ENCODE peak calls at places on chromosomes 13 and 19, in eight cellular contexts. R is tibial artery, E is lung, I is Caco-2, Z is Panc1, T is osteoblast, X is tibial nerve, B is esophagus squamous epithelium. F is an unnamed sample.

GRCh38 chr13:44908266-44908665 is 81.0 kb downstream of the NUFIP1 start:
- DNase-seq in R (no peak), E (no peak), I (no peak), Z (no peak), T (no peak), X (no peak), B (no peak), F (no peak)

GRCh38 chr19:51116736-51117135 is 8.0 kb upstream of the SIGLEC9 start:
- DNase-seq in R (no peak), E (no peak), I (no peak), Z (no peak), T (no peak), X (no peak), B (no peak), F (no peak)

GRCh38 chr13:67951431-67951830 is 721.3 kb upstream of the PCDH9 start:
- DNase-seq in R (no peak), E (no peak), I (no peak), Z (no peak), T (no peak), X (no peak), B (no peak), F (no peak)

GRCh38 chr13:40664100-40665060 is 2.1 kb downstream of the FOXO1 start:
- DNase-seq in R (peak), E (peak), I (peak), Z (no peak), T (peak), X (peak), B (no peak), F (no peak)

GRCh38 chr13:99384468-99384867 is 77.3 kb upstream of the GPR183 start:
- DNase-seq in R (no peak), E (no peak), I (no peak), Z (no peak), T (no peak), X (no peak), B (no peak), F (no peak)

GRCh38 chr19:10769533-10770491 is 51.9 kb downstream of the DNM2 start:
- DNase-seq in R (peak), E (no peak), I (peak), Z (no peak), T (peak), X (peak), B (no peak), F (no peak)

GRCh38 chr19:56839665-56840451 is 668 bp downstream of the PEG3 start:
- DNase-seq in R (peak), E (peak), I (no peak), Z (no peak), T (no peak), X (peak), B (peak), F (no peak)

GRCh38 chr19:43779820-43780219 is 953 bp downstream of the KCNN4 start:
- DNase-seq in R (no peak), E (no peak), I (no peak), Z (no peak), T (peak), X (no peak), B (no peak), F (no peak)

GRCh38 chr13:67238277-67238859 is 8.2 kb upstream of the PCDH9 start:
- DNase-seq in R (no peak), E (no peak), I (peak), Z (no peak), T (peak), X (no peak), B (no peak), F (no peak)

GRCh38 chr19:34120846-34121639 is 51.3 kb upstream of the LSM14A start:
- DNase-seq in R (no peak), E (no peak), I (peak), Z (no peak), T (peak), X (no peak), B (no peak), F (no peak)

GRCh38 chr19:48674921-48675824 is 2.4 kb upstream of the NTN5 start:
- DNase-seq in R (peak), E (peak), I (peak), Z (no peak), T (peak), X (peak), B (peak), F (peak)

GRCh38 chr19:39038098-39038497 is 5.7 kb upstream of the FBXO27 start:
- DNase-seq in R (no peak), E (peak), I (peak), Z (no peak), T (peak), X (no peak), B (no peak), F (no peak)

GRCh38 chr19:53785196-53785889 is 38.8 kb downstream of the NLRP12 start:
- DNase-seq in R (no peak), E (no peak), I (peak), Z (no peak), T (no peak), X (no peak), B (no peak), F (no peak)

GRCh38 chr13:87889241-87889640 is 218.1 kb downstream of the SLITRK5 start:
- DNase-seq in R (no peak), E (no peak), I (no peak), Z (no peak), T (no peak), X (no peak), B (no peak), F (no peak)

GRCh38 chr19:3108775-3109174 is 14.6 kb downstream of the GNA11 start:
- DNase-seq in R (peak), E (peak), I (peak), Z (no peak), T (peak), X (no peak), B (no peak), F (peak)

GRCh38 chr13:23289917-23290357 is 109.2 kb downstream of the SGCG start:
- DNase-seq in R (no peak), E (no peak), I (no peak), Z (no peak), T (peak), X (no peak), B (no peak), F (no peak)

GRCh38 chr13:65784088-65784816 is 1445.9 kb downstream of the PCDH9 start:
- DNase-seq in R (peak), E (no peak), I (no peak), Z (no peak), T (no peak), X (no peak), B (no peak), F (no peak)

GRCh38 chr19:42297034-42297433 is 4.9 kb upstream of the PRR19 start:
- DNase-seq in R (no peak), E (no peak), I (no peak), Z (no peak), T (no peak), X (no peak), B (no peak), F (no peak)

GRCh38 chr13:77868717-77869116 is 49.9 kb downstream of the EDNRB start:
- DNase-seq in R (no peak), E (no peak), I (no peak), Z (no peak), T (no peak), X (no peak), B (no peak), F (no peak)

GRCh38 chr19:12913011-12913561 is 6.0 kb downstream of the SYCE2 start:
- DNase-seq in R (peak), E (no peak), I (no peak), Z (no peak), T (peak), X (peak), B (no peak), F (no peak)

GRCh38 chr19:23554548-23554947 is 132.5 kb downstream of the ZNF675 start:
- DNase-seq in R (no peak), E (no peak), I (no peak), Z (no peak), T (no peak), X (no peak), B (no peak), F (no peak)

GRCh38 chr19:30781047-30781446 is 408.9 kb downstream of the ZNF536 start:
- DNase-seq in R (no peak), E (peak), I (no peak), Z (no peak), T (no peak), X (no peak), B (no peak), F (no peak)

GRCh38 chr19:47230921-47231214 is at the start of gene BBC3:
- DNase-seq in R (no peak), E (no peak), I (no peak), Z (no peak), T (no peak), X (no peak), B (no peak), F (no peak)

GRCh38 chr19:53883231-53883661 is 1.2 kb downstream of the PRKCG start:
- DNase-seq in R (no peak), E (no peak), I (no peak), Z (no peak), T (peak), X (no peak), B (no peak), F (no peak)

GRCh38 chr13:106795847-106796246 is 227.9 kb upstream of the ARGLU1 start:
- DNase-seq in R (no peak), E (no peak), I (no peak), Z (no peak), T (no peak), X (no peak), B (no peak), F (no peak)

GRCh38 chr13:22086593-22086992 is 415.7 kb downstream of the FGF9 start:
- DNase-seq in R (no peak), E (no peak), I (no peak), Z (no peak), T (no peak), X (no peak), B (no peak), F (no peak)

GRCh38 chr19:50325310-50326100 is 3.7 kb downstream of the KCNC3 start:
- DNase-seq in R (no peak), E (peak), I (peak), Z (no peak), T (peak), X (no peak), B (no peak), F (no peak)

GRCh38 chr19:57351867-57352266 is 796 bp downstream of the ZNF304 start:
- DNase-seq in R (no peak), E (no peak), I (no peak), Z (no peak), T (no peak), X (no peak), B (no peak), F (no peak)

GRCh38 chr19:2663920-2664571 is 38.4 kb downstream of the GNG7 start:
- DNase-seq in R (no peak), E (no peak), I (no peak), Z (no peak), T (peak), X (no peak), B (no peak), F (peak)

GRCh38 chr13:82636119-82636518 is 1246.2 kb downstream of the SLITRK1 start:
- DNase-seq in R (no peak), E (no peak), I (no peak), Z (no peak), T (no peak), X (no peak), B (no peak), F (no peak)

GRCh38 chr19:41172297-41173164 is 20.5 kb upstream of the CYP2S1 start:
- DNase-seq in R (no peak), E (peak), I (peak), Z (no peak), T (no peak), X (no peak), B (no peak), F (no peak)

GRCh38 chr13:83121904-83122303 is 760.4 kb downstream of the SLITRK1 start:
- DNase-seq in R (no peak), E (no peak), I (no peak), Z (no peak), T (no peak), X (no peak), B (no peak), F (no peak)

GRCh38 chr13:99271249-99271648 is 13.1 kb upstream of the GPR18 start:
- DNase-seq in R (no peak), E (no peak), I (no peak), Z (no peak), T (no peak), X (no peak), B (no peak), F (no peak)

GRCh38 chr19:55391702-55392615 is 6.2 kb downstream of the RPL28 start:
- DNase-seq in R (no peak), E (no peak), I (no peak), Z (no peak), T (peak), X (no peak), B (no peak), F (no peak)

GRCh38 chr13:32225494-32225931 is 89.7 kb downstream of the ZAR1L start:
- DNase-seq in R (no peak), E (no peak), I (peak), Z (no peak), T (peak), X (no peak), B (no peak), F (no peak)

GRCh38 chr13:98285852-98286594 is 109.0 kb upstream of the RNF113B start:
- DNase-seq in R (no peak), E (no peak), I (no peak), Z (no peak), T (no peak), X (no peak), B (no peak), F (no peak)

GRCh38 chr19:8593931-8594330 is 16.6 kb downstream of the ADAMTS10 start:
- DNase-seq in R (no peak), E (no peak), I (no peak), Z (no peak), T (no peak), X (no peak), B (no peak), F (no peak)

GRCh38 chr13:44815507-44816074 is 173.7 kb downstream of the NUFIP1 start:
- DNase-seq in R (peak), E (peak), I (peak), Z (no peak), T (peak), X (no peak), B (no peak), F (no peak)

GRCh38 chr19:35345671-35346111 is 2.0 kb upstream of the FFAR1 start:
- DNase-seq in R (no peak), E (no peak), I (no peak), Z (no peak), T (no peak), X (no peak), B (no peak), F (no peak)

GRCh38 chr13:51202477-51203046 is 19.6 kb upstream of the FAM124A start:
- DNase-seq in R (no peak), E (no peak), I (no peak), Z (no peak), T (no peak), X (no peak), B (no peak), F (no peak)

GRCh38 chr13:110237895-110238294 is 69.1 kb downstream of the COL4A1 start:
- DNase-seq in R (no peak), E (no peak), I (no peak), Z (no peak), T (no peak), X (no peak), B (no peak), F (no peak)
- TF ChIP-seq CTCF in R (no peak), E (no peak), I (no peak), Z (no peak), T (no peak), X (no peak), B (no peak), F (no peak)

DNA sequence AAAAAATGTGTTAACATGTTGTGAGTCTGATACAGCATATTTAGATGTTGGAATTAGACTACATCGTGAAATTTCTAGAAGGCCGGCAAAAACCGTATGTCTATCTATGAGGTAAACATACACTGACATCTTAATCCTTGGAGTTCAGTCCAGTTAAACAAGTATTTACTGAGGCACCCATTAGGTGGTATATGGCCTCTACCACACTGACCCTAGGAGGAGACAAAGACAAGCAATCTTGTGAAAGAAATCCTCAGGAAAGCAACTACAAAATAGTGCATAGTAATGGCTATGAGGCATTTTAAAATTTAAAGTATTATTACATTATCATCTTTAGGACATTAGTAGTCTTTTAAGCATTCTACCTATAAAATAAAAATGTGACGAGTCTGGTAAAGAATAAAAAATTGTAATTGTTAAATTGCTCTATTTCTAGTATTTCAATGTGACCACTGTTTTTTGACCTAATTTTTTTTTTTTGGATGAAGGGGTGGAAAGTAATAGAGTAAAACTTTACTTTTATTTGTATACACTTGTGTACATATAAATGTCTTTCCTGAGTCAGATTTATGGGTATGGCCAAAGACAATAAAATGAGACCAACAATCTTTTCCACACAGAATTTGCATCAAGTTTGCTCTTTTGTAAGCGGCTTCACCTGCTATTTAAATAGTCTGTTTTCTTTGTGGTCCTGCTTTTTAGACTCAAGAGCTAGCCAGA is 50.5 kb downstream of the KATNAL1 start:
- DNase-seq in R (no peak), E (no peak), I (no peak), Z (no peak), T (no peak), X (no peak), B (no peak), F (no peak)
- H3K4me3 ChIP-seq in R (no peak), E (no peak), I (no peak), Z (no peak), T (no peak), X (no peak), B (no peak), F (no peak)

DNA sequence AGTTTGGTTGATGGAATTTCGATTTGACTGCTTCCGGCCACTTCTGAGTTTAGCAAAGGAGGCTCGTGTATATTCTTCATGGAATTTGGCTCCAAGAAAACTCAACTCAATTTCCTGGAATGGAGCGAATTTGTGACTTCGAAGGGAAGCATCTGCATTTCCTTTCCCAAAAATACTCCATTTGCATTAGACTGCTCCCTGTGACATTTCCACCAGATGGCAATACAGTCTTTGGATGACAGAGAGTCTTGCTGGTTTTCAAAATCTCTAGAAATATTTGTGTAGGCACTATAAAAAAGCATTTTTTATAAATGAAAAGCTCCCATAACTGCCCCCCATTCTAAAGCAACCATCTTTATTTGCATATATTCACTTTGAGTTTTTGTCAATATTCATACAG is 4.1 kb downstream of the C1QTNF9 start:
- DNase-seq in R (no peak), E (no peak), I (no peak), Z (no peak), T (no peak), X (no peak), B (no peak), F (no peak)
- TF ChIP-seq CTCF in R (no peak), E (no peak), I (no peak), Z (peak), T (peak), X (peak), B (no peak), F (no peak)

GRCh38 chr13:111976474-111977183 is 90.3 kb upstream of the SOX1 start:
- DNase-seq in R (no peak), E (no peak), I (no peak), Z (no peak), T (no peak), X (no peak), B (no peak), F (no peak)
- H3K4me3 ChIP-seq in R (no peak), E (no peak), I (no peak), Z (no peak), T (no peak), X (no peak), B (no peak), F (no peak)

GRCh38 chr13:102769679-102770078 is 3.9 kb downstream of the TEX30 start:
- DNase-seq in R (no peak), E (no peak), I (no peak), Z (no peak), T (no peak), X (no peak), B (no peak), F (no peak)
- TF ChIP-seq CTCF in R (no peak), E (no peak), I (no peak), Z (no peak), T (no peak), X (no peak), B (no peak), F (no peak)

F was measured in GM12864.